ENCODE peak calls at places on chromosomes 3 and 15, in six cellular contexts. T is GM23338, Q is endothelial cell of umbilical vein, M is hepatocyte, A is K562, S is mammary epithelial cell. U is an unnamed sample.

GRCh38 chr15:36757189-36757814 is 177.9 kb downstream of the CDIN1 start:
- DNase-seq in T (no peak), Q (no peak), M (no peak), A (no peak), S (peak; percentile 85), U (no peak)

GRCh38 chr15:37837276-37837675 is 97.2 kb upstream of the TMCO5A start:
- DNase-seq in T (no peak), Q (no peak), M (no peak), A (no peak), S (no peak), U (no peak)

GRCh38 chr3:100710355-100711198 is 1.3 kb downstream of the TFG start:
- DNase-seq in T (peak; percentile 73), Q (peak; percentile 62), M (peak; percentile 81), A (peak; percentile 62), S (peak; percentile 75), U (peak; percentile 62)

GRCh38 chr15:63948436-63948835 is 97.8 kb downstream of the DAPK2 start:
- DNase-seq in T (no peak), Q (no peak), M (no peak), A (no peak), S (no peak), U (no peak)

GRCh38 chr3:105039004-105039403 is 327.7 kb upstream of the ALCAM start:
- DNase-seq in T (no peak), Q (no peak), M (no peak), A (no peak), S (no peak), U (no peak)

GRCh38 chr3:12655701-12656100 is 8.2 kb downstream of the RAF1 start:
- DNase-seq in T (no peak), Q (no peak), M (no peak), A (no peak), S (no peak), U (no peak)

GRCh38 chr3:112089956-112090898 is 4.0 kb downstream of the C3orf52 start:
- DNase-seq in T (no peak), Q (peak; percentile 32), M (peak; percentile 23), A (no peak), S (peak; percentile 44), U (peak; percentile 54)

GRCh38 chr3:37163262-37164020 is 10.9 kb downstream of the LRRFIP2 start:
- DNase-seq in T (peak; percentile 47), Q (peak; percentile 61), M (no peak), A (no peak), S (peak; percentile 39), U (no peak)

GRCh38 chr3:73094127-73094526 is 32.7 kb downstream of the EBLN2 start:
- DNase-seq in T (peak; percentile 44), Q (peak; percentile 17), M (no peak), A (peak; percentile 68), S (peak; percentile 64), U (no peak)

GRCh38 chr3:79872483-79872882 is 104.7 kb upstream of the ROBO1 start:
- DNase-seq in T (no peak), Q (peak; percentile 96), M (no peak), A (no peak), S (peak; percentile 62), U (peak; percentile 78)

GRCh38 chr3:12954891-12955650 is 113.7 kb upstream of the RPL32 start:
- DNase-seq in T (no peak), Q (peak; percentile 55), M (peak; percentile 49), A (no peak), S (peak; percentile 12), U (no peak)

GRCh38 chr3:30768703-30769550 is 125.5 kb downstream of the GADL1 start:
- DNase-seq in T (peak; percentile 88), Q (peak; percentile 70), M (peak; percentile 84), A (peak; percentile 34), S (peak; percentile 32), U (peak; percentile 61)

GRCh38 chr3:69231929-69232437 is 109.6 kb upstream of the LMOD3 start:
- DNase-seq in T (no peak), Q (no peak), M (peak; percentile 60), A (peak; percentile 10), S (peak; percentile 72), U (peak; percentile 80)

GRCh38 chr3:116837474-116837873 is 127.9 kb downstream of the TUSC7 start:
- DNase-seq in T (no peak), Q (no peak), M (no peak), A (no peak), S (no peak), U (no peak)

GRCh38 chr3:45955706-45956105 is 12.4 kb downstream of the CXCR6 start:
- DNase-seq in T (no peak), Q (no peak), M (no peak), A (no peak), S (no peak), U (no peak)

GRCh38 chr3:56801151-56801596 is 575 bp downstream of the ARHGEF3 start:
- DNase-seq in T (no peak), Q (peak; percentile 32), M (no peak), A (no peak), S (peak; percentile 35), U (no peak)

GRCh38 chr3:113212155-113212844 is 943 bp downstream of the BOC start:
- DNase-seq in T (peak; percentile 52), Q (peak; percentile 16), M (peak; percentile 30), A (no peak), S (peak; percentile 47), U (no peak)

GRCh38 chr3:169044341-169045113 is 619.0 kb downstream of the MECOM start:
- DNase-seq in T (no peak), Q (peak; percentile 66), M (no peak), A (no peak), S (peak; percentile 77), U (no peak)

GRCh38 chr3:13072239-13073041 is 789 bp downstream of the IQSEC1 start:
- DNase-seq in T (peak; percentile 60), Q (no peak), M (no peak), A (no peak), S (peak; percentile 47), U (no peak)

GRCh38 chr15:57586661-57587404 is 4.9 kb upstream of the MYZAP start:
- DNase-seq in T (no peak), Q (no peak), M (no peak), A (no peak), S (no peak), U (no peak)

GRCh38 chr3:52245322-52246263 is at the start of gene PPM1M:
- DNase-seq in T (peak; percentile 83), Q (peak; percentile 51), M (peak; percentile 71), A (peak; percentile 59), S (peak; percentile 31), U (no peak)

GRCh38 chr3:102113421-102114041 is 264.2 kb downstream of the NFKBIZ start:
- DNase-seq in T (no peak), Q (no peak), M (peak; percentile 70), A (no peak), S (no peak), U (peak; percentile 34)

GRCh38 chr3:104578558-104578957 is 788.2 kb upstream of the ALCAM start:
- DNase-seq in T (peak; percentile 47), Q (no peak), M (no peak), A (no peak), S (no peak), U (no peak)

GRCh38 chr15:40841741-40842140 is 2.1 kb upstream of the SPINT1 start:
- DNase-seq in T (no peak), Q (no peak), M (no peak), A (no peak), S (no peak), U (no peak)

GRCh38 chr3:114411292-114411691 is 117.5 kb downstream of the TIGIT start:
- DNase-seq in T (no peak), Q (peak; percentile 74), M (no peak), A (no peak), S (no peak), U (no peak)

GRCh38 chr15:43104426-43104825 is 1.4 kb downstream of the UBR1 start:
- DNase-seq in T (no peak), Q (no peak), M (no peak), A (peak; percentile 27), S (peak; percentile 84), U (no peak)

GRCh38 chr3:194512895-194513601 is 26.2 kb upstream of the ATP13A3 start:
- DNase-seq in T (no peak), Q (no peak), M (peak; percentile 71), A (no peak), S (no peak), U (peak; percentile 99)

GRCh38 chr3:12405432-12406272 is 78.6 kb upstream of the TSEN2 start:
- DNase-seq in T (no peak), Q (peak; percentile 98), M (peak; percentile 76), A (peak; percentile 72), S (peak; percentile 5), U (peak; percentile 92)

GRCh38 chr15:73838795-73839565 is 34.4 kb upstream of the TBC1D21 start:
- DNase-seq in T (no peak), Q (no peak), M (no peak), A (no peak), S (no peak), U (no peak)

GRCh38 chr3:98884675-98885371 is 16.7 kb downstream of the DCBLD2 start:
- DNase-seq in T (no peak), Q (peak; percentile 49), M (no peak), A (no peak), S (no peak), U (no peak)

GRCh38 chr3:98885851-98886250 is 15.6 kb downstream of the DCBLD2 start:
- DNase-seq in T (no peak), Q (no peak), M (no peak), A (no peak), S (no peak), U (no peak)

GRCh38 chr3:98890181-98890882 is 11.2 kb downstream of the DCBLD2 start:
- DNase-seq in T (no peak), Q (peak; percentile 30), M (no peak), A (no peak), S (no peak), U (no peak)

GRCh38 chr3:98887684-98888083 is 13.8 kb downstream of the DCBLD2 start:
- DNase-seq in T (no peak), Q (no peak), M (no peak), A (no peak), S (no peak), U (no peak)

GRCh38 chr3:98886525-98886924 is 15.0 kb downstream of the DCBLD2 start:
- DNase-seq in T (no peak), Q (peak; percentile 37), M (no peak), A (no peak), S (no peak), U (no peak)
- TF ChIP-seq EZH2 in T (no peak), Q (no peak), M (no peak), A (no peak), S (no peak), U (no peak)

DNA sequence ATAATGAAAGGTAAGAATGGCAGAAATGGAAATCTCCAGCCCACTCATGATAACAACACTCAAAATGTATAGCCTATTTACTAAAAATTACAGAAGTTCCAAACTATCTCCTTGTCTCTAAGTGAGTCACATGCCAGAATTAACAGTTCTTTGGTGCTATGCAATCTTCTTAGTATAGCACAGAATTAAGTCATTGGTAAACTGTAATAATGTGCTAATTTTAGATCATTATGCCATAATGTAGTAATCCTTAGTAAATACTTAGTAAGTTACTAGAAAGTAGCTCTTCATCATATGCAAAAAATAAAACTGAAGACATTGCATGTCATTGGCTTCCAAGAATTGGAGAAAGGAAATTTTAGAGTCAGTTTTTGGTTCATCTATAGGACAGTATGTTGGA is 39.9 kb upstream of the CD47 start:
- DNase-seq in T (no peak), Q (no peak), M (no peak), A (no peak), S (peak; percentile 31), U (peak; percentile 48)
- H3K4me1 ChIP-seq in T (no peaks in the 10 kb centered on the region), Q (peaks cover 37% of the 10 kb centered on the region), M (no peaks in the 10 kb centered on the region), A (peaks cover 2% of the 10 kb centered on the region), S (peaks cover 40% of the 10 kb centered on the region), U (peaks cover 46% of the 10 kb centered on the region)

GRCh38 chr3:24566927-24567326 is 72.3 kb upstream of the THRB start:
- DNase-seq in T (no peak), Q (no peak), M (no peak), A (no peak), S (no peak), U (no peak)
- TF ChIP-seq CTCF in T (no peak), Q (no peak), M (no peak), A (no peak), S (no peak), U (no peak)

GRCh38 chr3:14602006-14602803 is 49.4 kb upstream of the CCDC174 start:
- DNase-seq in T (peak; percentile 87), Q (no peak), M (peak; percentile 42), A (peak; percentile 31), S (no peak), U (no peak)
- TF ChIP-seq EZH2 in T (no peak), Q (peak; percentile 93), M (peak; percentile 87), A (no peak), S (no peak), U (no peak)